ENCODE peak calls at places on chromosomes 11 and 22, in ten cellular contexts. X, O, Z, H, N, E, V, L, Q and M are unnamed samples.

GRCh38 chr11:47941907-47942558 is 38.3 kb upstream of the PTPRJ start:
- DNase-seq in X (no peak), O (no peak), Z (no peak), H (no peak), N (no peak), E (no peak), V (no peak), L (no peak), Q (no peak), M (no peak)

GRCh38 chr22:43967069-43967468 is 11.8 kb downstream of the SAMM50 start:
- DNase-seq in X (no peak), O (no peak), Z (no peak), H (no peak), N (no peak), E (no peak), V (no peak), L (no peak), Q (no peak), M (no peak)

GRCh38 chr11:4645974-4646373 is 2.2 kb downstream of the OR51E1 start:
- DNase-seq in X (no peak), O (no peak), Z (no peak), H (no peak), N (no peak), E (no peak), V (no peak), L (no peak), Q (no peak), M (no peak)

GRCh38 chr11:130069684-130070108 is at the start of gene APLP2:
- DNase-seq in X (peak), O (peak), Z (peak), H (peak), N (peak), E (peak), V (peak), L (peak), Q (peak), M (peak)

GRCh38 chr11:2303627-2304155 is 1.9 kb downstream of the TSPAN32 start:
- DNase-seq in X (no peak), O (no peak), Z (peak), H (no peak), N (no peak), E (no peak), V (no peak), L (no peak), Q (no peak), M (no peak)

GRCh38 chr11:94746721-94747120 is 21.4 kb upstream of the AMOTL1 start:
- DNase-seq in X (no peak), O (peak), Z (no peak), H (no peak), N (no peak), E (no peak), V (no peak), L (no peak), Q (no peak), M (no peak)

GRCh38 chr11:107859459-107860239 is 1.1 kb upstream of the SLC35F2 start:
- DNase-seq in X (peak), O (peak), Z (peak), H (peak), N (peak), E (peak), V (no peak), L (peak), Q (peak), M (no peak)

GRCh38 chr11:70203749-70204465 is 811 bp downstream of the FADD start:
- DNase-seq in X (peak), O (peak), Z (peak), H (peak), N (peak), E (peak), V (peak), L (peak), Q (peak), M (peak)

GRCh38 chr11:46513934-46514342 is 79.9 kb downstream of the AMBRA1 start:
- DNase-seq in X (no peak), O (no peak), Z (no peak), H (peak), N (peak), E (no peak), V (no peak), L (no peak), Q (peak), M (peak)

GRCh38 chr22:28973352-28973751 is 88.3 kb downstream of the C22orf31 start:
- DNase-seq in X (no peak), O (no peak), Z (no peak), H (no peak), N (no peak), E (no peak), V (no peak), L (no peak), Q (no peak), M (no peak)

GRCh38 chr11:32333335-32333991 is 101.9 kb downstream of the WT1 start:
- DNase-seq in X (no peak), O (no peak), Z (peak), H (no peak), N (peak), E (peak), V (no peak), L (no peak), Q (peak), M (peak)

GRCh38 chr22:44170470-44170869 is 10.3 kb upstream of the PARVG start:
- DNase-seq in X (no peak), O (no peak), Z (no peak), H (no peak), N (no peak), E (no peak), V (no peak), L (no peak), Q (no peak), M (no peak)

GRCh38 chr11:86134580-86135318 is 65.9 kb upstream of the PICALM start:
- DNase-seq in X (no peak), O (peak), Z (no peak), H (no peak), N (no peak), E (no peak), V (no peak), L (no peak), Q (no peak), M (no peak)

GRCh38 chr22:40592352-40593113 is 44.0 kb downstream of the MRTFA start:
- DNase-seq in X (no peak), O (no peak), Z (no peak), H (no peak), N (no peak), E (no peak), V (no peak), L (no peak), Q (no peak), M (no peak)

GRCh38 chr11:75328426-75329277 is 22.8 kb downstream of the ARRB1 start:
- DNase-seq in X (peak), O (peak), Z (peak), H (peak), N (peak), E (peak), V (no peak), L (peak), Q (peak), M (peak)

GRCh38 chr22:27345681-27346080 is 455.9 kb downstream of the MN1 start:
- DNase-seq in X (no peak), O (no peak), Z (no peak), H (no peak), N (no peak), E (no peak), V (no peak), L (no peak), Q (no peak), M (no peak)

GRCh38 chr11:47918370-47918690 is 62.0 kb upstream of the PTPRJ start:
- DNase-seq in X (no peak), O (no peak), Z (peak), H (no peak), N (no peak), E (no peak), V (no peak), L (no peak), Q (no peak), M (no peak)

GRCh38 chr11:45021692-45022130 is 71.0 kb upstream of the TP53I11 start:
- DNase-seq in X (no peak), O (no peak), Z (no peak), H (peak), N (peak), E (no peak), V (no peak), L (no peak), Q (peak), M (peak)

GRCh38 chr22:46076651-46077339 is 73.5 kb upstream of the PPARA start:
- DNase-seq in X (peak), O (no peak), Z (peak), H (no peak), N (peak), E (no peak), V (no peak), L (no peak), Q (peak), M (peak)

GRCh38 chr11:21625982-21626381 is 566.9 kb upstream of the ANO5 start:
- DNase-seq in X (peak), O (no peak), Z (no peak), H (no peak), N (no peak), E (peak), V (no peak), L (peak), Q (no peak), M (peak)

GRCh38 chr22:30890689-30891442 is 77.7 kb downstream of the MORC2 start:
- DNase-seq in X (no peak), O (no peak), Z (peak), H (peak), N (peak), E (peak), V (no peak), L (peak), Q (peak), M (peak)

GRCh38 chr11:11450744-11451362 is 97.8 kb upstream of the CSNK2A3 start:
- DNase-seq in X (peak), O (peak), Z (no peak), H (no peak), N (peak), E (peak), V (no peak), L (peak), Q (no peak), M (no peak)

GRCh38 chr11:123458501-123458900 is 28.4 kb downstream of the GRAMD1B start:
- DNase-seq in X (no peak), O (peak), Z (no peak), H (no peak), N (no peak), E (no peak), V (no peak), L (no peak), Q (no peak), M (no peak)